ENCODE peak calls at places on chromosomes 3 and 15, in seven cellular contexts. F, A, D, W, X, Z and U are unnamed samples.

GRCh38 chr3:136277634-136278033 is 27.5 kb downstream of the PCCB start:
- DNase-seq in D (no peak), X (no peak), Z (no peak), W (no peak), F (peak; percentile 75), A (no peak), U (no peak)

GRCh38 chr3:184465883-184466412 is 86.1 kb downstream of the CHRD start:
- DNase-seq in F (no peak), Z (no peak), A (no peak), X (no peak), D (no peak), W (peak; percentile 43), U (no peak)

GRCh38 chr15:64071931-64072765 is 21.5 kb downstream of the CIAO2A start:
- DNase-seq in A (no peak), Z (no peak), D (no peak), X (no peak), W (no peak), F (no peak), U (no peak)

GRCh38 chr3:102796856-102797255 is 362.0 kb downstream of the ZPLD1 start:
- DNase-seq in X (no peak), W (no peak), F (no peak), D (no peak), Z (no peak), A (no peak), U (no peak)

GRCh38 chr15:30036304-30036703 is 46.5 kb upstream of the GOLGA8J start:
- DNase-seq in A (no peak), X (no peak), D (no peak), Z (no peak), W (no peak), F (no peak), U (no peak)

GRCh38 chr15:68816795-68817303 is 3.8 kb downstream of the ANP32A start:
- DNase-seq in W (no peak), D (peak; percentile 67), F (no peak), Z (no peak), X (no peak), A (no peak), U (no peak)

GRCh38 chr15:78616506-78616905 is 4.3 kb downstream of the CHRNA3 start:
- DNase-seq in F (no peak), D (no peak), A (no peak), W (no peak), Z (no peak), X (no peak), U (no peak)

GRCh38 chr3:159733194-159733860 is 255.3 kb upstream of the IL12A start:
- DNase-seq in D (no peak), F (peak; percentile 47), A (no peak), W (no peak), Z (no peak), X (no peak), U (peak; percentile 72)

GRCh38 chr15:75238150-75238549 is 20.0 kb upstream of the GOLGA6C start:
- DNase-seq in W (no peak), X (no peak), F (no peak), A (no peak), Z (peak; percentile 3), D (no peak), U (no peak)

GRCh38 chr15:70882361-70882760 is 9.9 kb downstream of the THAP10 start:
- DNase-seq in W (no peak), D (no peak), Z (no peak), A (no peak), F (no peak), X (no peak), U (no peak)

GRCh38 chr15:98904466-98905048 is 103.0 kb downstream of the PGPEP1L start:
- DNase-seq in A (peak; percentile 18), D (peak; percentile 43), Z (peak; percentile 47), X (no peak), W (no peak), F (peak; percentile 84), U (no peak)

GRCh38 chr3:34155108-34155507 is 356.7 kb downstream of the PDCD6IP start:
- DNase-seq in X (no peak), F (peak; percentile 2), Z (no peak), A (no peak), D (no peak), W (no peak), U (no peak)

GRCh38 chr3:192957441-192957951 is 39.8 kb upstream of the MB21D2 start:
- DNase-seq in Z (no peak), X (no peak), W (peak; percentile 86), A (no peak), F (no peak), D (no peak), U (peak; percentile 65)

GRCh38 chr15:70088887-70089691 is 8.6 kb downstream of the TLE3 start:
- DNase-seq in A (no peak), W (no peak), Z (peak; percentile 69), F (peak; percentile 95), D (no peak), X (no peak), U (no peak)

GRCh38 chr3:171776411-171776810 is 33.9 kb downstream of the PLD1 start:
- DNase-seq in A (no peak), D (no peak), Z (no peak), W (no peak), F (no peak), X (no peak), U (no peak)

GRCh38 chr3:31699309-31699953 is 166.7 kb downstream of the STT3B start:
- DNase-seq in X (no peak), W (no peak), Z (no peak), A (no peak), F (no peak), D (peak; percentile 13), U (no peak)

GRCh38 chr3:147384210-147385058 is 21.9 kb downstream of the ZIC4 start:
- DNase-seq in F (peak; percentile 77), W (no peak), D (no peak), X (no peak), A (no peak), Z (no peak), U (no peak)

GRCh38 chr3:127959873-127960272 is 44.8 kb downstream of the KBTBD12 start:
- DNase-seq in W (no peak), A (no peak), Z (peak; percentile 81), X (no peak), D (no peak), F (peak; percentile 74), U (no peak)

GRCh38 chr3:127961963-127962362 is 46.9 kb downstream of the KBTBD12 start:
- DNase-seq in A (peak; percentile 52), Z (no peak), D (no peak), W (no peak), F (peak; percentile 90), X (no peak), U (no peak)

GRCh38 chr3:127961124-127961523 is 46.1 kb downstream of the KBTBD12 start:
- DNase-seq in D (no peak), X (no peak), A (no peak), Z (no peak), F (no peak), W (no peak), U (no peak)

GRCh38 chr3:127955680-127956079 is 40.6 kb downstream of the KBTBD12 start:
- DNase-seq in A (no peak), X (no peak), W (no peak), Z (no peak), F (no peak), D (no peak), U (no peak)

GRCh38 chr3:127959041-127959440 is 44.0 kb downstream of the KBTBD12 start:
- DNase-seq in D (no peak), X (no peak), F (no peak), Z (no peak), A (no peak), W (no peak), U (no peak)
- H3K4me3 ChIP-seq in D (no peak overlapping the region), X (no peak overlapping the region), F (no peak overlapping the region), Z (no peak overlapping the region), A (no peak overlapping the region), W (no peak overlapping the region), U (no peak overlapping the region)

GRCh38 chr3:152031321-152031720 is 157.9 kb downstream of the SUCNR1 start:
- DNase-seq in A (no peak), Z (no peak), X (no peak), D (no peak), W (no peak), F (no peak), U (no peak)

GRCh38 chr3:152030320-152030719 is 156.9 kb downstream of the SUCNR1 start:
- DNase-seq in Z (no peak), F (no peak), A (no peak), D (no peak), W (no peak), X (no peak), U (no peak)

GRCh38 chr3:152021951-152022461 is 148.6 kb downstream of the SUCNR1 start:
- DNase-seq in D (no peak), A (peak; percentile 98), F (no peak), X (no peak), Z (no peak), W (no peak), U (no peak)

GRCh38 chr3:152026033-152026556 is 152.7 kb downstream of the SUCNR1 start:
- DNase-seq in W (no peak), D (peak; percentile 27), X (no peak), F (no peak), A (peak; percentile 62), Z (no peak), U (peak; percentile 75)
- H3K4me3 ChIP-seq in W (no peak overlapping the region), D (no peak overlapping the region), X (no peak overlapping the region), F (no peak overlapping the region), A (no peak overlapping the region), Z (no peak overlapping the region), U (no peak overlapping the region)

DNA sequence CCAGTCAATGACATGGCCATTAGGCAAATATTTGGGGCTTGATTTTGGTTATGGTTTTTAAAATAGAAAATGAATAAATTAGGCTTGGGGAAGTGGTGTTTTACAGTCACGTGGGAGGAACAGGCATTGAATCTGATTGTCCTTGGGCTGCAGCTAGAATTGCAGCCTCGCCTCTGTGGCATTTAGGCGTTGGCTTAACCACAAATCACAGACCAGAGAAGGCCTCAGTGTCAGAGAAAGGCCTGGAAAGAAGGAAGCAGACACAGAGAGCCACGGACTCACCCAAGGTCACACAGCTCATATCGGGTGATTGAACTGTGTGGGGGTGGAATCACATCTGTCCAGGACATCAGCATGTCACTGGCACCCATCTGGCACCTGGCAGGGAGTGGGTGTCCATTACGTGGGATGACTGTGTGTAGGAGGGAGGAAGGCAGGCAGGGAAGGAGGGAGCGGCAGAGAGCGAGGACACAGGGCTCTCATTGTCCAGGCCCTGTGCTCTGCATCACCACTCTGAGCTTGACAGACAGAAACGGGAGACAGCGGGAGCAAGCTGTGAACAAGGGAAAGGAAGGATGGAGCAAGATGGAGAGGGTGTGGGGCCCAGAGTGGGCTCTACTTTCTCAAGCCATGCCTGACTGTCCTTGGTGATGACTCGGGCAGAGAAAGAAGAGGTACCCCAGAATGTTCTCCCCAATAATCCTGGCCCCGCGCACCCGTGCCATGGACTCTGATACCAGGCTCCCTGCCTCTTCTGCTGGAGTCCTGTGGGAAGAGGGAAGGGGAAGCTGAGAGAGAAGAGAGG is 186.4 kb downstream of the FAM43A start:
- DNase-seq in W (no peak), D (no peak), A (peak; percentile 10), X (no peak), F (peak; percentile 42), Z (peak; percentile 39), U (no peak)
- H3K4me3 ChIP-seq in W (no peak overlapping the region), D (no peak overlapping the region), A (peak overlapping the region; percentile 13), X (no peak overlapping the region), F (no peak overlapping the region), Z (no peak overlapping the region), U (no peak overlapping the region)

DNA sequence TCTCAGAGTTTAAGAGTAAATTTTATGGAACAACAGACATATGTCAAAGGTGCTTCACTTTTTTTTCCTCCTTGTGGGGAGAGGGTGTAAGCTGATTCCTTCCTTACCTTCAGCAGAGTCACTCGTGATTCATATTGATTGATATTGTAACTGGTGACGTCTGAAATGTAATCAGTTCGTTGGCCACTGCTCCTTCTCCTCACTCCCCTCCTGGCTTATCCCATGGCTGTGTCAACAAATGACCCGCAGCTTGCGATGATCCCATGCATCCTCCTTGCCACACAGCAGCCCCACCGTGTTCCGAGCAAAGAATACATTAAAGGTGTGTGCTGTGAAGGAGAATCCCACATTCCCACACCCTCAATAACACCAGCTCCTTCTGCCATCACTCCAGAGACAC is 7.3 kb downstream of the MGLL start:
- DNase-seq in A (no peak), D (no peak), W (no peak), Z (no peak), X (no peak), F (no peak), U (no peak)
- H3K4me3 ChIP-seq in A (no peak overlapping the region), D (no peak overlapping the region), W (no peak overlapping the region), Z (no peak overlapping the region), X (no peak overlapping the region), F (no peak overlapping the region), U (no peak overlapping the region)